ENCODE peak calls at places on chromosome 7, in four cellular contexts. E is gastrocnemius medialis, N is AG04450, Z is pancreas. U is an unnamed sample.

GRCh38 chr7:34162676-34163075 is 257.3 kb downstream of the BMPER start:
- DNase-seq in E (no peak), N (no peak), Z (no peak), U (no peak)

GRCh38 chr7:51139796-51140195 is 176.8 kb downstream of the COBL start:
- DNase-seq in N (no peak), E (no peak), Z (no peak), U (no peak)

GRCh38 chr7:17520941-17521340 is 222.5 kb downstream of the AHR start:
- DNase-seq in Z (no peak), E (no peak), N (no peak), U (no peak)

GRCh38 chr7:74222851-74223710 is 13.3 kb downstream of the LAT2 start:
- DNase-seq in Z (no peak), E (no peak), N (no peak), U (no peak)

GRCh38 chr7:19798986-19799385 is 25.6 kb upstream of the TMEM196 start:
- DNase-seq in Z (no peak), N (no peak), E (no peak), U (no peak)

GRCh38 chr7:96832107-96832506 is 122.5 kb upstream of the SEM1 start:
- DNase-seq in Z (no peak), E (no peak), N (no peak), U (no peak)

GRCh38 chr7:137895301-137896201 is 48.8 kb upstream of the DGKI start:
- DNase-seq in E (no peak), N (no peak), Z (no peak), U (no peak)

GRCh38 chr7:128217030-128217805 is 23.9 kb upstream of the LEP start:
- DNase-seq in Z (no peak), N (no peak), E (no peak), U (no peak)

GRCh38 chr7:83366629-83367028 is 203.9 kb upstream of the PCLO start:
- DNase-seq in Z (no peak), E (no peak), N (no peak), U (no peak)

GRCh38 chr7:140003913-140004382 is 58.8 kb downstream of the PARP12 start:
- DNase-seq in N (peak), Z (no peak), E (no peak), U (peak)

GRCh38 chr7:70693690-70694356 is 438.1 kb upstream of the GALNT17 start:
- DNase-seq in Z (peak), N (no peak), E (peak), U (no peak)

GRCh38 chr7:102044641-102044983 is 227.2 kb downstream of the CUX1 start:
- DNase-seq in E (no peak), N (no peak), Z (no peak), U (no peak)

GRCh38 chr7:42278360-42278759 is 41.4 kb upstream of the GLI3 start:
- DNase-seq in Z (no peak), N (no peak), E (no peak), U (no peak)

GRCh38 chr7:56287429-56288138 is 171.4 kb upstream of the NUPR2 start:
- DNase-seq in N (no peak), Z (peak), E (no peak), U (no peak)

GRCh38 chr7:158078161-158078910 is 509.3 kb downstream of the PTPRN2 start:
- DNase-seq in Z (peak), E (no peak), N (no peak), U (no peak)

GRCh38 chr7:953547-954327 is 743 bp downstream of the ADAP1 start:
- DNase-seq in N (no peak), E (no peak), Z (peak), U (no peak)

GRCh38 chr7:73521636-73522080 is 435 bp downstream of the BAZ1B start:
- DNase-seq in N (no peak), Z (peak), E (peak), U (no peak)

GRCh38 chr7:51288896-51289607 is 27.6 kb downstream of the COBL start:
- DNase-seq in E (peak), Z (no peak), N (no peak), U (no peak)

GRCh38 chr7:1555046-1555812 is 776 bp downstream of the TMEM184A start:
- DNase-seq in E (no peak), N (peak), Z (peak), U (no peak)

GRCh38 chr7:112748381-112748780 is 41.8 kb downstream of the TMEM168 start:
- DNase-seq in N (no peak), E (no peak), Z (no peak), U (no peak)

GRCh38 chr7:113622796-113623195 is 296.0 kb downstream of the PPP1R3A start:
- DNase-seq in N (no peak), E (no peak), Z (no peak), U (no peak)

GRCh38 chr7:18212788-18213187 is 185.1 kb upstream of the PRPS1L1 start:
- DNase-seq in N (peak), Z (no peak), E (no peak), U (peak)

GRCh38 chr7:132240821-132241422 is 335.3 kb downstream of the PLXNA4 start:
- DNase-seq in E (no peak), Z (no peak), N (no peak), U (no peak)

GRCh38 chr7:141276031-141276430 is 202.2 kb downstream of the TMEM178B start:
- DNase-seq in N (no peak), Z (no peak), E (no peak), U (no peak)

GRCh38 chr7:37284805-37285211 is 163.9 kb downstream of the ELMO1 start:
- DNase-seq in E (peak), N (no peak), Z (no peak), U (no peak)

GRCh38 chr7:2928613-2929311 is 84.7 kb upstream of the GNA12 start:
- DNase-seq in E (no peak), Z (peak), N (no peak), U (no peak)

GRCh38 chr7:84568786-84569185 is 374.2 kb upstream of the SEMA3A start:
- DNase-seq in E (no peak), N (no peak), Z (no peak), U (no peak)

GRCh38 chr7:333399-333776 is 43.4 kb downstream of the FOXL3 start:
- DNase-seq in N (no peak), Z (peak), E (no peak), U (no peak)

GRCh38 chr7:74207586-74207985 is 2.2 kb upstream of the LAT2 start:
- DNase-seq in N (no peak), E (no peak), Z (peak), U (no peak)

GRCh38 chr7:4174016-4174415 is 508.1 kb upstream of the FOXK1 start:
- DNase-seq in E (no peak), Z (peak), N (no peak), U (no peak)

GRCh38 chr7:48511021-48511579 is 339.8 kb downstream of the ABCA13 start:
- DNase-seq in E (no peak), N (no peak), Z (no peak), U (peak)

GRCh38 chr7:15584575-15584974 is 22.8 kb upstream of the AGMO start:
- DNase-seq in E (no peak), N (no peak), Z (no peak), U (no peak)

GRCh38 chr7:140540142-140540777 is 61.0 kb upstream of the MKRN1 start:
- DNase-seq in N (no peak), E (no peak), Z (no peak), U (no peak)

GRCh38 chr7:26653430-26653911 is 210.9 kb downstream of the SKAP2 start:
- DNase-seq in E (no peak), N (no peak), Z (peak), U (no peak)

GRCh38 chr7:55148571-55148970 is 129.8 kb downstream of the EGFR start:
- DNase-seq in Z (no peak), E (no peak), N (no peak), U (no peak)

GRCh38 chr7:16804674-16805439 is at the start of gene AGR2:
- DNase-seq in E (no peak), Z (no peak), N (no peak), U (no peak)

GRCh38 chr7:104926189-104926904 is 87.7 kb upstream of the KMT2E start:
- DNase-seq in E (no peak), N (no peak), Z (no peak), U (no peak)

GRCh38 chr7:36131026-36131425 is 22.0 kb upstream of the EEPD1 start:
- DNase-seq in N (no peak), E (no peak), Z (no peak), U (no peak)

GRCh38 chr7:36127075-36127740 is 25.8 kb upstream of the EEPD1 start:
- DNase-seq in N (no peak), Z (no peak), E (peak), U (no peak)

GRCh38 chr7:36130236-36130945 is 22.7 kb upstream of the EEPD1 start:
- DNase-seq in E (no peak), Z (no peak), N (no peak), U (no peak)

GRCh38 chr7:36129048-36129534 is 24.0 kb upstream of the EEPD1 start:
- DNase-seq in Z (peak), E (peak), N (no peak), U (no peak)

DNA sequence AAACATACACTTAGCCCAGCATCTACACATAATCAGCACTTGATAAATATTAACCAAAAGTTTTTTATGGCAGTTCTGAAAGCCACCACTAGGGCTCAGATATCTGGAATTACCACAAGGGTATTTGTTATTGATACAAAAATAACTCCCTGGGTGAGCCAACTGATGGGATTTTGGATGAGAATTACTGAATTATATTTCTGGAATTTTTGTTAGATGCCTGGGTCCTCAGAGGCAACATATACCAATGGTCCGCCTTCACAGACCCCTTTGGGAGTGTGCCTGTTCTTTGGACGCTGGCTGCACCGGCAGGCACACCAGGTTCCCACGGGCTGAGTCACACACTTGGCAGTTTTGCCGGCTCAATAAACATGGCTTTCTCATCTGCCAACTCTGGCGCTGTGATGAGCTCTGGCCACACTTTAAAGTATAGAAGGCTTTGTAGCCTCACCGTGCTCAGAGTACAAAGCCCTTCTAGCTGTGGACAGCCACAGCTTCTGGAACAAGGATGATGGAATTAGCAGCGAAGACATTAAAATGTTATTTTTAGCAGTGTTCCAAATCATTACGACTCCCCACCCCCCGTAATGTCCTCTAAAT is 24.5 kb upstream of the EEPD1 start:
- DNase-seq in N (peak), E (peak), Z (peak), U (peak)
- TF ChIP-seq CTCF in N (peak), E (peak), Z (peak), U (peak)

DNA sequence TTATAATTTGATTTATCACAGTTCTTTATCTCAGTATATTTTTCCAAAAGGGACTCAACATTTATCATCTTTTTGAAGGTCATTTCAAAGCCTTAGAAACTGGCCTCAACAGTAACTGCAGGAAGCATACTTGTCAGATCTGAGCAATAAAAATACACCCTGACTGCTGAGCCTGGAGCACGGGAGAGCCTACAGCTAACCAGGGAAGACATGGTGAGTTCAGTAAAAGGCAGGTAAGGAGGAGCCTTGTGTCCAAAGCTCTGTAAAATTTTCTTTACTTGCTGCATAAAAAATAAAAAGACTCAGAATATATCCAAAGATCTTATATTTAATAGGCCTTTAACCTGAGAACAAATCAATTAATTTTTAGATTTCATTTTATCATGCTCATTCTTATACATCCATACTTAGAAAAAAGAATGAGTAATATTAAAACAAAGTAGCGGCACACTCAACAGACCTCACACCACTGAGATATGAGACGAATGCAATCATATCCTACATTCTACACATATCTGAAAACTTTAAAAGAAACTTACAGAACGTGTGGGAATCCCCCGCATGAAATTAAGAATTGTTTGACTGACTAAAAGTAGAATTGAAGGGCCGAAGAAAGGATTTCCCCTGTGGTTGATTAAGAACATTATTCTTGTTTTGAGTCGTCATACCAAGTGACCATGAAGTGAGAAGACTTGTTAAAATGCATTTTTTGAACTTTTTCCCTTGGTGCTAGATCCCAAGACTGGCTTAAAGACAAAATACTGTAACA is 296.4 kb upstream of the MKLN1 start:
- DNase-seq in N (no peak), E (no peak), Z (no peak), U (no peak)
- H3K4me3 ChIP-seq in N (no peak), E (no peak), Z (no peak), U (no peak)

GRCh38 chr7:156650042-156650441 is 9.5 kb downstream of the RNF32 start:
- DNase-seq in Z (no peak), E (no peak), N (no peak), U (no peak)
- TF ChIP-seq CTCF in Z (peak), E (no peak), N (peak), U (peak)

DNA sequence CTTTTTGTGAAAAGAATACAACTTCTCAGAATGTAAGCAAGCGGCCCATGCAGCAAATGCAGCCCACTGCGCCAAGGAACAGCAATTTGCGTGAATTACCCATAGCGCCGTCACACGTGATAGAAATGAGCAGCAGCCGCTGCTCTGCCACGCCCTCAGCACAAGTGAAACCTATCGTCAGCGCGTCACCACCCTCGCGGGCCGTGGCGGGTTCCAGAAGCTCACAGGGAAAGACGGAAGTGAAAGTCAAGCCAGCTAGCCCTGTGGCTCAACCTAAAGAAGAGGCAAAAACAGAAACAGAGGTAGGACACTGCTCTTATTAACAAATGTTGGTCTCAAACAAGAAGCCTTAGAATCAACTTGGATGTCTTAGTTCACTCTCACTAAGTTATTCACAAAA is 70.5 kb downstream of the SHH start:
- DNase-seq in N (no peak), Z (no peak), E (no peak), U (no peak)
- H3K4me3 ChIP-seq in N (no peak), Z (no peak), E (no peak), U (no peak)

GRCh38 chr7:36262286-36262685 is 109.2 kb downstream of the EEPD1 start:
- DNase-seq in N (no peak), E (no peak), Z (no peak), U (no peak)

GRCh38 chr7:36262706-36263484 is 109.8 kb downstream of the EEPD1 start:
- DNase-seq in Z (no peak), E (no peak), N (no peak), U (no peak)

GRCh38 chr7:36264123-36264916 is 111.3 kb downstream of the EEPD1 start:
- DNase-seq in N (no peak), E (no peak), Z (no peak), U (no peak)

GRCh38 chr7:36260481-36260880 is 107.4 kb downstream of the EEPD1 start:
- DNase-seq in N (no peak), Z (no peak), E (no peak), U (no peak)

GRCh38 chr7:36261019-36261754 is 108.1 kb downstream of the EEPD1 start:
- DNase-seq in Z (no peak), E (no peak), N (peak), U (no peak)
- TF ChIP-seq CTCF in Z (no peak), E (no peak), N (no peak), U (no peak)

GRCh38 chr7:150989456-150989855 is 1.4 kb upstream of the NOS3 start:
- DNase-seq in E (no peak), N (no peak), Z (peak), U (no peak)

GRCh38 chr7:150983893-150984368 is 5.8 kb upstream of the KCNH2 start:
- DNase-seq in N (no peak), E (no peak), Z (peak), U (peak)

GRCh38 chr7:150988230-150989226 is 2.3 kb upstream of the NOS3 start:
- DNase-seq in Z (peak), E (no peak), N (no peak), U (no peak)

GRCh38 chr7:150986556-150986955 is 4.3 kb upstream of the NOS3 start:
- DNase-seq in N (no peak), E (no peak), Z (peak), U (no peak)

DNA sequence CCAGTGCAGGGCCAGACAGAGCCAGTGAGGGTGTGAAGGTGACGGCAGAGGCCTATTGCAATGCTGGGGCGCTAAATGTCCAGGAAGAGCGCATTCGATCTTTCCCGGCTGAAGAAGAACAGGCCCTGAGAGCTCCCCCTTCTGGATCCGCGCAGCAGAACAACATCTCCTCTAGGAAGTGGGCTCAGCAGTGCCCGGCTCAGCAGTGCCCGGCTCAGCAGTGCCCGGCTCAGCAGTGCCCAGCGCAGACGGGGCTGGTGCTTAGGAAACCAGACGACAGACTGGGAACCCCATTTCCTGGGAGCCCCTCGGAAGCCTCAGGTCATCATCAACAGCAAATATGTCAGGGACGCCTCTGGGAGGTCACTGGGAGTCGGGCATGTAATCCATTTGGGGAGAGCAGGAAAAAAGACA is 4.7 kb upstream of the NOS3 start:
- DNase-seq in Z (peak), E (no peak), N (no peak), U (no peak)
- H3K4me3 ChIP-seq in Z (no peak), E (no peak), N (no peak), U (no peak)

DNA sequence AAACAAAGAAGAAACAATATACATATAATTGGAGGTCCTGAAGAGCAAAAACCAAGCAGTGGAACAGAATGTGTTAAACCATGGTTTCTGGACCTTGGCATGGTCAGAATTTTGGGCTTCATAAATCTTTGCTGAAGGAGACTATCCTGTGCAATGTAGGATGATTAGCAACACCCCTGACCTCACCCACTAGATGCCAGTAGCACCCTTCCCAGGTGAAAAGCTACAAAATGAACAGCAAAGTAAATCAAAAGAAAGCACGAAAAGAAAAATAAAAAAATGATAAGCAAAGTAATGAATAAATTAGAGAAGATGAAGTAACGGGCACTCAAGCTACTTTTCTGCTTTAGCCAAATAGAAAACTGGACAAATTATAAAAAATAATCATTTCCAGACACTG is 19.2 kb upstream of the ZPBP start:
- DNase-seq in N (no peak), Z (no peak), E (no peak), U (no peak)
- TF ChIP-seq CTCF in N (no peak), Z (no peak), E (no peak), U (no peak)

GRCh38 chr7:29563590-29564454 is at the start of gene PRR15:
- DNase-seq in E (no peak), N (no peak), Z (peak), U (no peak)
- H3K4me3 ChIP-seq in E (peak), N (peak), Z (peak), U (peak)

GRCh38 chr7:95322874-95323273 is 1.5 kb downstream of the PON1 start:
- DNase-seq in E (no peak), Z (no peak), N (no peak), U (no peak)

GRCh38 chr7:95321720-95322119 is 2.6 kb downstream of the PON1 start:
- DNase-seq in Z (no peak), E (no peak), N (no peak), U (no peak)

GRCh38 chr7:95323410-95324129 is 762 bp downstream of the PON1 start:
- DNase-seq in Z (no peak), N (no peak), E (no peak), U (no peak)

GRCh38 chr7:95320663-95321062 is 3.7 kb downstream of the PON1 start:
- DNase-seq in N (no peak), Z (no peak), E (no peak), U (no peak)

GRCh38 chr7:95322396-95322795 is 1.9 kb downstream of the PON1 start:
- DNase-seq in E (no peak), N (no peak), Z (no peak), U (no peak)
- TF ChIP-seq CTCF in E (no peak), N (no peak), Z (no peak), U (no peak)